ENCODE peak calls at places on chromosomes 3 and 15, in five cellular contexts. One of them, this sample, is unnamed.

GRCh38 chr3:140911822-140912221 is 29.8 kb upstream of the SLC25A36 start:
- DNase-seq in CD4-positive, alpha-beta T cell: no peak
- DNase-seq in hepatocyte: peak
- DNase-seq in T-cell: no peak
- DNase-seq in foreskin keratinocyte: no peak
- DNase-seq in this sample: no peak

GRCh38 chr3:70753572-70753971 is 441.1 kb upstream of the MDFIC2 start:
- DNase-seq in hepatocyte: peak
- DNase-seq in T-cell: no peak
- DNase-seq in foreskin keratinocyte: no peak
- DNase-seq in CD4-positive, alpha-beta T cell: no peak
- DNase-seq in this sample: no peak

GRCh38 chr15:32982001-32982400 is 212.5 kb downstream of the FMN1 start:
- DNase-seq in foreskin keratinocyte: no peak
- DNase-seq in CD4-positive, alpha-beta T cell: no peak
- DNase-seq in T-cell: no peak
- DNase-seq in hepatocyte: no peak
- DNase-seq in this sample: no peak

GRCh38 chr15:67196672-67197363 is 57.6 kb downstream of the AAGAB start:
- DNase-seq in foreskin keratinocyte: peak
- DNase-seq in CD4-positive, alpha-beta T cell: no peak
- DNase-seq in T-cell: no peak
- DNase-seq in hepatocyte: peak
- DNase-seq in this sample: peak

GRCh38 chr3:22960326-22960984 is 242.7 kb upstream of the UBE2E2 start:
- DNase-seq in foreskin keratinocyte: peak
- DNase-seq in CD4-positive, alpha-beta T cell: no peak
- DNase-seq in hepatocyte: peak
- DNase-seq in T-cell: no peak
- DNase-seq in this sample: no peak

GRCh38 chr15:90412356-90413194 is 24.5 kb downstream of the IQGAP1 start:
- DNase-seq in CD4-positive, alpha-beta T cell: no peak
- DNase-seq in T-cell: no peak
- DNase-seq in foreskin keratinocyte: peak
- DNase-seq in hepatocyte: peak
- DNase-seq in this sample: no peak

GRCh38 chr3:24156466-24156865 is 211.4 kb downstream of the NR1D2 start:
- DNase-seq in hepatocyte: no peak
- DNase-seq in foreskin keratinocyte: peak
- DNase-seq in CD4-positive, alpha-beta T cell: no peak
- DNase-seq in T-cell: no peak
- DNase-seq in this sample: peak

GRCh38 chr3:65083240-65083639 is 395.4 kb upstream of the ADAMTS9 start:
- DNase-seq in CD4-positive, alpha-beta T cell: no peak
- DNase-seq in hepatocyte: no peak
- DNase-seq in foreskin keratinocyte: no peak
- DNase-seq in T-cell: no peak
- DNase-seq in this sample: no peak

GRCh38 chr15:82979726-82980125 is 6.3 kb upstream of the RAMAC start:
- DNase-seq in T-cell: no peak
- DNase-seq in foreskin keratinocyte: no peak
- DNase-seq in CD4-positive, alpha-beta T cell: no peak
- DNase-seq in hepatocyte: no peak
- DNase-seq in this sample: no peak

GRCh38 chr3:67534594-67534993 is 119.8 kb downstream of the SUCLG2 start:
- DNase-seq in CD4-positive, alpha-beta T cell: no peak
- DNase-seq in hepatocyte: no peak
- DNase-seq in T-cell: no peak
- DNase-seq in foreskin keratinocyte: no peak
- DNase-seq in this sample: no peak

GRCh38 chr3:171458056-171458856 is 1.9 kb downstream of the TNIK start:
- DNase-seq in hepatocyte: no peak
- DNase-seq in T-cell: peak
- DNase-seq in foreskin keratinocyte: no peak
- DNase-seq in CD4-positive, alpha-beta T cell: peak
- DNase-seq in this sample: no peak

GRCh38 chr3:63479661-63480035 is 172.8 kb upstream of the SNTN start:
- DNase-seq in hepatocyte: no peak
- DNase-seq in foreskin keratinocyte: no peak
- DNase-seq in CD4-positive, alpha-beta T cell: no peak
- DNase-seq in T-cell: no peak
- DNase-seq in this sample: no peak

GRCh38 chr3:56753206-56753605 is 48.5 kb downstream of the ARHGEF3 start:
- DNase-seq in T-cell: no peak
- DNase-seq in CD4-positive, alpha-beta T cell: peak
- DNase-seq in foreskin keratinocyte: no peak
- DNase-seq in hepatocyte: no peak
- DNase-seq in this sample: no peak

GRCh38 chr3:123066896-123067688 is at the start of gene PDIA5:
- DNase-seq in T-cell: peak
- DNase-seq in hepatocyte: peak
- DNase-seq in foreskin keratinocyte: peak
- DNase-seq in CD4-positive, alpha-beta T cell: peak
- DNase-seq in this sample: peak

GRCh38 chr3:106299300-106300098 is 430.7 kb upstream of the CBLB start:
- DNase-seq in foreskin keratinocyte: no peak
- DNase-seq in hepatocyte: no peak
- DNase-seq in T-cell: no peak
- DNase-seq in CD4-positive, alpha-beta T cell: no peak
- DNase-seq in this sample: peak

GRCh38 chr15:31262901-31263671 is 63.5 kb upstream of the KLF13 start:
- DNase-seq in foreskin keratinocyte: peak
- DNase-seq in T-cell: no peak
- DNase-seq in CD4-positive, alpha-beta T cell: no peak
- DNase-seq in hepatocyte: no peak
- DNase-seq in this sample: no peak

GRCh38 chr3:5505997-5506396 is 318.5 kb downstream of the EDEM1 start:
- DNase-seq in T-cell: no peak
- DNase-seq in CD4-positive, alpha-beta T cell: no peak
- DNase-seq in hepatocyte: no peak
- DNase-seq in foreskin keratinocyte: no peak
- DNase-seq in this sample: no peak

GRCh38 chr3:13745636-13746035 is 134.2 kb downstream of the WNT7A start:
- DNase-seq in hepatocyte: no peak
- DNase-seq in T-cell: no peak
- DNase-seq in CD4-positive, alpha-beta T cell: no peak
- DNase-seq in foreskin keratinocyte: no peak
- DNase-seq in this sample: no peak

GRCh38 chr15:64640146-64640868 is 135.1 kb downstream of the RBPMS2 start:
- DNase-seq in hepatocyte: peak
- DNase-seq in foreskin keratinocyte: peak
- DNase-seq in CD4-positive, alpha-beta T cell: no peak
- DNase-seq in T-cell: no peak
- DNase-seq in this sample: no peak

GRCh38 chr15:29924750-29925149 is 102.5 kb upstream of the TJP1 start:
- DNase-seq in T-cell: no peak
- DNase-seq in hepatocyte: peak
- DNase-seq in CD4-positive, alpha-beta T cell: no peak
- DNase-seq in foreskin keratinocyte: peak
- DNase-seq in this sample: peak

This sample was measured in GM04503.